ENCODE peak calls at places on chromosomes 3 and 15, in eight cellular contexts. R, O, K, D, T, B, G and U are unnamed samples.

GRCh38 chr3:64533565-64534317 is 154.1 kb downstream of the ADAMTS9 start:
- DNase-seq in R (peak; percentile 82), O (peak; percentile 84), K (peak; percentile 86), D (peak; percentile 93), T (no peak), B (peak; percentile 83), G (peak; percentile 64), U (peak; percentile 82)

GRCh38 chr3:186960327-186960726 is 30.0 kb downstream of the ST6GAL1 start:
- DNase-seq in R (no peak), O (no peak), K (no peak), D (no peak), T (no peak), B (no peak), G (no peak), U (no peak)

GRCh38 chr15:57919754-57920153 is 145.8 kb downstream of the ALDH1A2 start:
- DNase-seq in R (no peak), O (no peak), K (no peak), D (no peak), T (no peak), B (no peak), G (no peak), U (no peak)

GRCh38 chr3:104102386-104102785 is 1264.3 kb upstream of the ALCAM start:
- DNase-seq in R (peak; percentile 32), O (peak; percentile 80), K (peak; percentile 26), D (peak; percentile 73), T (no peak), B (peak; percentile 68), G (peak; percentile 10), U (no peak)

GRCh38 chr3:126464494-126464893 is 11.2 kb downstream of the ZXDC start:
- DNase-seq in R (no peak), O (no peak), K (no peak), D (no peak), T (no peak), B (no peak), G (no peak), U (no peak)

GRCh38 chr15:39362832-39363561 is 217.9 kb upstream of the THBS1 start:
- DNase-seq in R (no peak), O (no peak), K (no peak), D (peak; percentile 91), T (no peak), B (peak; percentile 98), G (peak; percentile 58), U (no peak)

GRCh38 chr3:72186485-72186864 is 401.5 kb upstream of the PROK2 start:
- DNase-seq in R (no peak), O (no peak), K (no peak), D (peak; percentile 78), T (no peak), B (peak; percentile 64), G (no peak), U (no peak)

GRCh38 chr15:59492389-59493377 is 54.7 kb downstream of the FAM81A start:
- DNase-seq in R (peak; percentile 50), O (peak; percentile 71), K (peak; percentile 63), D (peak; percentile 82), T (peak; percentile 10), B (peak; percentile 64), G (peak; percentile 50), U (peak; percentile 54)

GRCh38 chr3:88114878-88115549 is 34.7 kb upstream of the C3orf38 start:
- DNase-seq in R (no peak), O (no peak), K (no peak), D (no peak), T (no peak), B (no peak), G (no peak), U (no peak)

GRCh38 chr15:36678308-36678707 is 98.9 kb downstream of the CDIN1 start:
- DNase-seq in R (no peak), O (no peak), K (no peak), D (no peak), T (no peak), B (no peak), G (no peak), U (no peak)

GRCh38 chr3:25456723-25457122 is 28.7 kb downstream of the RARB start:
- DNase-seq in R (no peak), O (no peak), K (no peak), D (no peak), T (no peak), B (no peak), G (no peak), U (no peak)

GRCh38 chr3:66487475-66487874 is 13.3 kb downstream of the LRIG1 start:
- DNase-seq in R (no peak), O (no peak), K (no peak), D (no peak), T (no peak), B (peak; percentile 76), G (no peak), U (peak; percentile 41)

GRCh38 chr15:67193223-67194009 is 61.0 kb downstream of the AAGAB start:
- DNase-seq in R (no peak), O (no peak), K (no peak), D (no peak), T (no peak), B (no peak), G (no peak), U (peak; percentile 95)

GRCh38 chr15:67077641-67078215 is 12.3 kb downstream of the SMAD3 start:
- DNase-seq in R (no peak), O (no peak), K (no peak), D (no peak), T (no peak), B (no peak), G (no peak), U (peak; percentile 73)

GRCh38 chr3:67291287-67292252 is 293.5 kb downstream of the KBTBD8 start:
- DNase-seq in R (no peak), O (no peak), K (no peak), D (no peak), T (no peak), B (no peak), G (no peak), U (no peak)

GRCh38 chr3:16067837-16068471 is 106.5 kb upstream of the GALNT15 start:
- DNase-seq in R (no peak), O (peak; percentile 21), K (peak; percentile 15), D (no peak), T (no peak), B (no peak), G (no peak), U (no peak)

GRCh38 chr3:38829404-38829803 is 13.4 kb upstream of the SCN10A start:
- DNase-seq in R (no peak), O (no peak), K (peak; percentile 11), D (peak; percentile 87), T (no peak), B (peak; percentile 79), G (peak; percentile 85), U (no peak)

GRCh38 chr15:67843571-67844387 is 3.9 kb upstream of the RNU6-1 start:
- DNase-seq in R (no peak), O (no peak), K (no peak), D (peak; percentile 89), T (no peak), B (no peak), G (peak; percentile 46), U (no peak)

GRCh38 chr15:52414936-52415335 is 113.7 kb downstream of the MYO5A start:
- DNase-seq in R (no peak), O (no peak), K (no peak), D (no peak), T (no peak), B (no peak), G (no peak), U (no peak)

GRCh38 chr15:40767838-40768491 is 1.8 kb upstream of the C15orf62 start:
- DNase-seq in R (no peak), O (no peak), K (no peak), D (no peak), T (no peak), B (no peak), G (no peak), U (no peak)

GRCh38 chr15:59687831-59688230 is 1.3 kb downstream of the BNIP2 start:
- DNase-seq in R (no peak), O (peak; percentile 48), K (no peak), D (peak; percentile 62), T (no peak), B (peak; percentile 43), G (peak; percentile 30), U (no peak)

GRCh38 chr3:71962561-71963240 is 177.8 kb upstream of the PROK2 start:
- DNase-seq in R (no peak), O (no peak), K (no peak), D (peak; percentile 4), T (no peak), B (peak; percentile 52), G (no peak), U (no peak)

GRCh38 chr3:126098391-126098858 is 14.5 kb upstream of the SLC41A3 start:
- DNase-seq in R (no peak), O (no peak), K (peak; percentile 19), D (no peak), T (no peak), B (no peak), G (peak; percentile 8), U (no peak)

GRCh38 chr3:194019766-194020165 is 116.2 kb upstream of the HES1 start:
- DNase-seq in R (no peak), O (no peak), K (no peak), D (no peak), T (no peak), B (no peak), G (no peak), U (no peak)

GRCh38 chr3:159451067-159451466 is 537.6 kb upstream of the IL12A start:
- DNase-seq in R (no peak), O (no peak), K (no peak), D (no peak), T (no peak), B (no peak), G (no peak), U (no peak)

GRCh38 chr15:71424765-71425164 is 309.5 kb downstream of the THSD4 start:
- DNase-seq in R (no peak), O (no peak), K (no peak), D (no peak), T (no peak), B (no peak), G (no peak), U (no peak)

GRCh38 chr15:65558336-65558735 is 28.1 kb downstream of the HACD3 start:
- DNase-seq in R (no peak), O (no peak), K (no peak), D (peak; percentile 52), T (no peak), B (peak; percentile 25), G (peak; percentile 18), U (no peak)

GRCh38 chr3:191499307-191500125 is 38.6 kb downstream of the PYDC2 start:
- DNase-seq in R (no peak), O (peak; percentile 81), K (peak; percentile 36), D (peak; percentile 61), T (no peak), B (peak; percentile 5), G (peak; percentile 8), U (no peak)

GRCh38 chr3:150741497-150742140 is 21.4 kb downstream of the SIAH2 start:
- DNase-seq in R (no peak), O (peak; percentile 26), K (no peak), D (no peak), T (no peak), B (no peak), G (no peak), U (no peak)

GRCh38 chr15:92653836-92654524 is 1.6 kb downstream of the FAM174B start:
- DNase-seq in R (no peak), O (no peak), K (no peak), D (no peak), T (no peak), B (peak; percentile 8), G (no peak), U (no peak)